ENCODE peak calls at places on chromosome 6, in four cellular contexts. N is K562, U is HepG2, L is HCT116. P is an unnamed sample.

GRCh38 chr6:21295846-21296245 is 297.7 kb upstream of the SOX4 start:
- DNase-seq in N (no peak), L (no peak), U (no peak), P (no peak)

GRCh38 chr6:144477396-144477795 is 192.3 kb downstream of the UTRN start:
- DNase-seq in L (no peak), N (no peak), U (no peak), P (no peak)

GRCh38 chr6:155188707-155189496 is 74.9 kb upstream of the CLDN20 start:
- DNase-seq in L (no peak), U (peak; percentile 27), N (no peak), P (no peak)

GRCh38 chr6:155389130-155389529 is 66.5 kb downstream of the NOX3 start:
- DNase-seq in U (no peak), N (no peak), L (no peak), P (no peak)

GRCh38 chr6:146670161-146670560 is 71.4 kb downstream of the ADGB start:
- DNase-seq in N (no peak), L (no peak), U (no peak), P (no peak)

GRCh38 chr6:129774697-129775447 is 64.9 kb upstream of the ARHGAP18 start:
- DNase-seq in N (peak; percentile 89), L (peak; percentile 68), U (peak; percentile 85), P (peak; percentile 46)

GRCh38 chr6:624979-625378 is 31.9 kb downstream of the HUS1B start:
- DNase-seq in N (peak; percentile 40), L (no peak), U (no peak), P (no peak)

GRCh38 chr6:37483502-37483901 is 16.2 kb downstream of the CCDC167 start:
- DNase-seq in N (no peak), L (no peak), U (no peak), P (no peak)

GRCh38 chr6:132877003-132877402 is 62.6 kb downstream of the RPS12 start:
- DNase-seq in U (no peak), N (no peak), L (no peak), P (no peak)

GRCh38 chr6:137043710-137044365 is 927 bp downstream of the IL20RA start:
- DNase-seq in N (no peak), L (no peak), U (no peak), P (peak; percentile 4)

GRCh38 chr6:16060039-16060438 is 68.8 kb upstream of the MYLIP start:
- DNase-seq in N (no peak), U (no peak), L (no peak), P (no peak)

GRCh38 chr6:1598886-1599285 is 10.8 kb upstream of the FOXC1 start:
- DNase-seq in L (no peak), U (no peak), N (no peak), P (no peak)

GRCh38 chr6:25132934-25133333 is 146.2 kb upstream of the CARMIL1 start:
- DNase-seq in N (no peak), U (no peak), L (no peak), P (no peak)

GRCh38 chr6:111747791-111748190 is 125.5 kb downstream of the FYN start:
- DNase-seq in U (no peak), N (no peak), L (no peak), P (no peak)

GRCh38 chr6:41638002-41638800 is at the start of gene MDFI:
- DNase-seq in N (no peak), L (no peak), U (no peak), P (no peak)

GRCh38 chr6:84082693-84083265 is 49.2 kb downstream of the MRAP2 start:
- DNase-seq in U (no peak), N (no peak), L (no peak), P (no peak)

GRCh38 chr6:111580826-111581505 is 24.7 kb downstream of the TRAF3IP2 start:
- DNase-seq in L (no peak), N (no peak), U (no peak), P (no peak)

GRCh38 chr6:130681028-130681427 is 146.2 kb upstream of the SMLR1 start:
- DNase-seq in U (no peak), N (no peak), L (no peak), P (no peak)

GRCh38 chr6:88220493-88220892 is 54.3 kb upstream of the CNR1 start:
- DNase-seq in L (no peak), U (peak; percentile 2), N (peak; percentile 37), P (no peak)

GRCh38 chr6:16324622-16325225 is 86.3 kb downstream of the GMPR start:
- DNase-seq in L (no peak), N (no peak), U (no peak), P (no peak)

GRCh38 chr6:70166088-70166958 is 136.6 kb downstream of the COL9A1 start:
- DNase-seq in N (peak; percentile 78), L (peak; percentile 16), U (peak; percentile 8), P (peak; percentile 35)

GRCh38 chr6:14706378-14706929 is 539.4 kb upstream of the JARID2 start:
- DNase-seq in U (no peak), L (peak; percentile 48), N (peak; percentile 92), P (no peak)
- TF ChIP-seq TCF7L2 in U (no peak), L (no peak), N (no peak), P (no peak)

DNA sequence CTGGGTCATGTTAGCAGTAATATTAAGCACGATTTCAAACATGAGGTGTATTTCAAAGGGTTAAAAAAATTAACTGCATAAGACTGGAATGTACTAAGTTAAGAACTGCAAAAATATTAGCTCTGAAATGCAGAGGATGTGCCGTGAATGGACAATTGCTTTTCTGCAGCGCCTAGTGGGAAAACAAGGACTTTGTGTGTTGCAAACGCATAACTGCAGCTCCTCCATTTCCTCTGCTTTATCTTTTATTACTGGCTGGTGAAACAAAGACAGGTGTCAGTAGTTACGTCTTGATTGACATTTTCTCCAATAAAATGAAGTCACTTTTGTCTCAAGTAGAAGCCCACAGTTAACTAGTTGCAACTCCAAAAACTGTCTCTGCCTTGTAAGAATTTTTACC is 1.7 kb downstream of the PDE7B start:
- DNase-seq in L (no peak), U (no peak), N (no peak), P (no peak)
- TF ChIP-seq SIN3A in L (no peak), U (no peak), N (no peak), P (no peak)

GRCh38 chr6:44235269-44235668 is 11.6 kb upstream of the HSP90AB1 start:
- DNase-seq in N (no peak), L (no peak), U (no peak), P (no peak)
- TF ChIP-seq TCF7L2 in N (no peak), L (no peak), U (no peak), P (no peak)

DNA sequence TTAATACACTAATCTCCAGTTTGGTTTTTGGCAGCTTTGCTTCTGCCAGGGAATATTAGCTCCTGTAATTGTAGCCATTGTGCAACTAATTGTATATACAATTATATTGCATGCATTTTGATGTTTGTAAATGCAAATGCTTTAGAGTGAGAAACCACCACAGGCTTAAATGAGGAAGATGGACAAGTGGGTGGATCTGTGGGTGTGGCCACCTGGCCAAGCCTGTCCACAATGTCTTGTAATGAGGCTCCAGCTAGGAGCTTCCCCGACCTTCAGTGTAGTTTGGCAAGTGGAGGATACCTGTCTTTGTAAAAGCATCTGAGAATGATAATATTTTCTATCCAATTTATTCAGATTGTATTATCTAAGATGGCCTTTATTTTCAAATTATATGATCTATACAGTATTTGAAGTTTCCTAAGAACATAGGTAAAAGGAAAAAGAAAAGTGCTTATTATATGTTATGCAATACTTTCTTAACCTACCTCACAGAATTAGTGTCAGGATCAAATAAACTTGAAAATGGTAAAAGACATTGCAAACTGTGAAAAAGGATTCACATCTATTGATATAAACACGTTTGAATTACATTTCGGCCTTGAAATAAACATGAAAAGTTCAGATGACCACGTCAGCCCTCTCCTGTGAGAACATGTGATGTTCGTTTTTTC is 49.3 kb upstream of the ARID1B start:
- DNase-seq in U (no peak), N (peak; percentile 49), L (no peak), P (no peak)
- TF ChIP-seq SIN3A in U (no peak), N (no peak), L (no peak), P (no peak)

DNA sequence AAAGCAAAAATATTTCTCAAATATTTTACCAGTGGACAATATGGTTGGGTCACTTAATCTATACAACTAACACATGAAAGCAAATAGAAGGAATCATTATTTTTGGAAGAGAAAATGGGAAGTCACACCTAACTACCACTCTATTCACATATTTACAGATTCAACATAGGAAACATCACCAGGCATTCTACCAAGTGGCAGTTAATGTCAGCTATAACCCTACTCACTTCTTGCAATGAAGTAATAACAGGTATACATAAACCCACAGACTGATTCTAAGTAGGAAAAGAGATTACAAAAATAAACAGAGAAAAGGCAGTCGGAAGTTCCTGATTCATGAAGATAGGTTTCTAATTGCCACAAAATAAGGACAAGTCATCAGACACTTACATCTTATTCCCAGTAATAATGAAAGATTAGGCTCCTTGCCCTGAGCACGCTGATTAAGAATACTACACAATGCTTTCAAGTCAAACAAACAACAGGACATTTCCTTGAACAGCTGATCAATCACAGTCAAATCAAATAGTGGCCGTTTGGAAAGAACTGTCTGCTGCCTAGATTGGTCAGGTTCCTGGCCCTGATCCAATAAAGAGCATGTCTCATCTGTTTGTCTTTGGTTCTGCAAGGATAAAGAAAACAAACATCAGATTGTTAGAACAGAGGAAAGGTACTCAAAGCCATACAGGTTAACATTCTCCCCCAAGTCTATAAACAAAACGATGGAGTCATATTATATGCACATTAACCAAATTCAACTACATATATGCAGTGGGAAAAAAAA is 79.2 kb upstream of the PLN start:
- DNase-seq in N (no peak), L (no peak), U (peak; percentile 90), P (peak; percentile 64)
- TF ChIP-seq TCF7L2 in N (no peak), L (no peak), U (no peak), P (no peak)

P was measured in Panc1.